ENCODE peak calls at places on chromosomes 3 and 15, in nine cellular contexts. W is endothelial cell of umbilical vein; S is astrocyte of the hippocampus; I is fibroblast of the aortic adventitia; H is stimulated activated naive CD8-positive, alpha-beta T cell treated with anti-CD3 and anti-CD28 coated beads, Interleukin-15, amount 100 ng/mL, for 72 hours; Q is NCI-H1105 treated with DMSO at 0.1 percent for 48 hours; A is NCI-H1417; X is adrenal gland; E is RPMI8226. Z is an unnamed sample.

GRCh38 chr3:169146866-169147245 is 516.7 kb downstream of the MECOM start:
- DNase-seq in W (no peak), S (no peak), I (peak), H (no peak), Q (peak), A (peak), X (no peak), E (no peak), Z (no peak)

GRCh38 chr3:151316267-151316991 is at the start of gene GPR87:
- DNase-seq in W (no peak), S (peak), I (no peak), H (peak), Q (no peak), A (no peak), X (no peak), E (no peak), Z (no peak)

GRCh38 chr3:36132214-36132613 is 248.1 kb upstream of the STAC start:
- DNase-seq in W (no peak), S (no peak), I (no peak), H (no peak), Q (no peak), A (no peak), X (no peak), E (no peak), Z (peak)

GRCh38 chr15:29692527-29692926 is 129.7 kb downstream of the TJP1 start:
- DNase-seq in W (no peak), S (no peak), I (no peak), H (no peak), Q (no peak), A (no peak), X (no peak), E (no peak), Z (no peak)

GRCh38 chr3:38317186-38317759 is 29.3 kb upstream of the XYLB start:
- DNase-seq in W (no peak), S (no peak), I (no peak), H (no peak), Q (no peak), A (no peak), X (no peak), E (peak), Z (no peak)

GRCh38 chr15:53384417-53384816 is 375.0 kb downstream of the WDR72 start:
- DNase-seq in W (no peak), S (no peak), I (no peak), H (no peak), Q (no peak), A (peak), X (no peak), E (peak), Z (peak)

GRCh38 chr3:34012102-34012461 is 213.7 kb downstream of the PDCD6IP start:
- DNase-seq in W (peak), S (peak), I (peak), H (no peak), Q (no peak), A (peak), X (no peak), E (no peak), Z (no peak)

GRCh38 chr3:157318639-157319288 is 117.9 kb upstream of the PTX3 start:
- DNase-seq in W (no peak), S (no peak), I (no peak), H (no peak), Q (no peak), A (no peak), X (no peak), E (no peak), Z (no peak)

GRCh38 chr3:138068579-138069174 is 46.7 kb downstream of the DZIP1L start:
- DNase-seq in W (peak), S (peak), I (peak), H (peak), Q (peak), A (peak), X (peak), E (peak), Z (peak)

GRCh38 chr3:94234177-94234788 is 171.4 kb downstream of the NSUN3 start:
- DNase-seq in W (peak), S (peak), I (peak), H (peak), Q (peak), A (peak), X (no peak), E (peak), Z (peak)

GRCh38 chr15:62497356-62497755 is 332.3 kb upstream of the C2CD4B start:
- DNase-seq in W (no peak), S (no peak), I (peak), H (no peak), Q (no peak), A (no peak), X (no peak), E (no peak), Z (no peak)

GRCh38 chr15:62103431-62103830 is 36.7 kb downstream of the C2CD4A start:
- DNase-seq in W (no peak), S (no peak), I (no peak), H (no peak), Q (no peak), A (no peak), X (no peak), E (no peak), Z (no peak)

GRCh38 chr3:23263796-23264195 is 60.7 kb downstream of the UBE2E2 start:
- DNase-seq in W (no peak), S (peak), I (peak), H (no peak), Q (no peak), A (no peak), X (no peak), E (no peak), Z (no peak)

GRCh38 chr3:66629431-66630368 is 128.9 kb upstream of the LRIG1 start:
- DNase-seq in W (no peak), S (no peak), I (no peak), H (no peak), Q (no peak), A (no peak), X (no peak), E (no peak), Z (no peak)

GRCh38 chr15:56968821-56969220 is 50.4 kb downstream of the TCF12 start:
- DNase-seq in W (no peak), S (no peak), I (no peak), H (no peak), Q (no peak), A (peak), X (no peak), E (no peak), Z (no peak)